ENCODE peak calls at places on chromosome 2, in six cellular contexts. W, V, A, T, Y and P are unnamed samples.

GRCh38 chr2:17752892-17753802 is 463 bp downstream of the SMC6 start:
- DNase-seq in V (peak; percentile 83), Y (peak; percentile 23), T (peak; percentile 83), A (peak; percentile 83), W (peak; percentile 36), P (peak; percentile 58)

GRCh38 chr2:8393506-8393905 is 288.4 kb upstream of the ID2 start:
- DNase-seq in V (no peak), W (no peak), A (no peak), Y (no peak), T (no peak), P (no peak)

GRCh38 chr2:240195316-240195861 is 54.9 kb upstream of the OTOS start:
- DNase-seq in Y (no peak), V (no peak), A (no peak), W (no peak), T (no peak), P (no peak)

GRCh38 chr2:212777020-212777491 is 238.5 kb upstream of the ERBB4 start:
- DNase-seq in T (peak; percentile 63), W (peak; percentile 54), Y (no peak), A (peak; percentile 52), V (peak; percentile 77), P (no peak)

GRCh38 chr2:238024986-238025385 is 35.8 kb upstream of the SCLY start:
- DNase-seq in T (no peak), V (no peak), W (peak; percentile 36), A (peak; percentile 82), Y (no peak), P (peak; percentile 37)

GRCh38 chr2:152598975-152599724 is 118.1 kb downstream of the PRPF40A start:
- DNase-seq in V (no peak), T (no peak), Y (no peak), W (no peak), A (peak; percentile 78), P (no peak)

GRCh38 chr2:181466661-181467576 is 9.7 kb downstream of the ITGA4 start:
- DNase-seq in T (peak; percentile 67), A (peak; percentile 25), W (peak; percentile 81), Y (peak; percentile 71), V (peak; percentile 77), P (peak; percentile 68)

GRCh38 chr2:61356958-61357350 is 113.9 kb downstream of the USP34 start:
- DNase-seq in W (peak; percentile 85), Y (no peak), A (no peak), T (no peak), V (no peak), P (no peak)

GRCh38 chr2:45675130-45675812 is 23.8 kb downstream of the PRKCE start:
- DNase-seq in W (no peak), A (peak; percentile 84), Y (no peak), V (no peak), T (peak; percentile 13), P (peak; percentile 83)

GRCh38 chr2:213107728-213108127 is 43.7 kb downstream of the IKZF2 start:
- DNase-seq in V (no peak), A (no peak), W (no peak), Y (no peak), T (no peak), P (no peak)

GRCh38 chr2:122061206-122061605 is 305.8 kb downstream of the TSN start:
- DNase-seq in A (no peak), T (peak; percentile 28), Y (no peak), V (no peak), W (no peak), P (no peak)

GRCh38 chr2:107511970-107512789 is 314.5 kb upstream of the RGPD4 start:
- DNase-seq in A (no peak), T (no peak), W (no peak), V (no peak), Y (no peak), P (peak; percentile 62)

GRCh38 chr2:19844750-19845149 is 57.0 kb downstream of the TTC32 start:
- DNase-seq in A (no peak), V (no peak), Y (no peak), T (no peak), W (no peak), P (no peak)

GRCh38 chr2:216149741-216150140 is 40.6 kb downstream of the XRCC5 start:
- DNase-seq in W (peak; percentile 30), Y (no peak), T (no peak), A (no peak), V (no peak), P (no peak)

GRCh38 chr2:163347982-163348842 is 387.6 kb downstream of the FIGN start:
- DNase-seq in A (peak; percentile 80), V (peak; percentile 91), Y (peak; percentile 64), W (peak; percentile 96), T (peak; percentile 99), P (peak; percentile 57)

GRCh38 chr2:106193491-106193976 is 567 bp downstream of the UXS1 start:
- DNase-seq in T (peak; percentile 14), A (peak; percentile 37), Y (no peak), V (peak; percentile 78), W (peak; percentile 8), P (peak; percentile 55)

GRCh38 chr2:75573145-75573878 is 12.6 kb upstream of the EVA1A start:
- DNase-seq in A (peak; percentile 85), Y (no peak), T (no peak), W (no peak), V (no peak), P (no peak)

GRCh38 chr2:187117483-187117882 is 268.5 kb upstream of the ZSWIM2 start:
- DNase-seq in V (peak; percentile 74), Y (no peak), W (peak; percentile 9), T (peak; percentile 70), A (no peak), P (no peak)

GRCh38 chr2:46540496-46541342 is 61.4 kb downstream of the TMEM247 start:
- DNase-seq in W (peak; percentile 51), V (no peak), A (no peak), T (peak; percentile 88), Y (peak; percentile 57), P (no peak)

GRCh38 chr2:86615596-86615995 is 8.1 kb downstream of the RNF103 start:
- DNase-seq in V (no peak), W (no peak), Y (no peak), A (no peak), T (no peak), P (no peak)

GRCh38 chr2:108189316-108189715 is 50.5 kb upstream of the SULT1C3 start:
- DNase-seq in T (peak; percentile 22), Y (no peak), A (peak; percentile 55), V (peak; percentile 11), W (peak; percentile 60), P (peak; percentile 20)

GRCh38 chr2:169089182-169089581 is 19.8 kb downstream of the DHRS9 start:
- DNase-seq in T (no peak), V (no peak), A (no peak), W (no peak), Y (no peak), P (no peak)

DNA sequence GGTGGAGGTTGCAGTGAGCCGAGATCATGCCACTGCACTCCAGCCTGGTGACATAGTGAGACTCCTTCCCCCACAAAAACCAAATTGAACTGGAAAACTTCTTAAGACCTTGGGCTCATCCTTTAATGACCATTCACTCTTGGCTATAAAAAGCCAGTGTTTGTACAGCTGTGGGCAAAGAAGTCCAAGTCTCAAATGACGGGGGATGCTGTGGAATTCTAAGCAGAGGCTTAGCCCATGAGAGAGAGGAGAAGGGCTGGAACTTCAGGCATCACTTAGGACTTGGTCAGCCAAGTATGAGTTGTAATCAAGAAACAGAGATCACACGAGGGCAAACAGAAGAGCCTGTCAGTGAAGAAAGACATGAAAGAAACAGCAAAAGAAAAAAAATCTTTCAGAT is 79.3 kb upstream of the POU3F3 start:
- DNase-seq in Y (no peak), A (no peak), T (no peak), W (peak; percentile 26), V (no peak), P (no peak)
- H3K4me3 ChIP-seq in Y (no peak overlapping the region), A (no peak overlapping the region), T (no peak overlapping the region), W (no peak overlapping the region), V (no peak overlapping the region), P (no peak overlapping the region)

GRCh38 chr2:176175729-176176074 is 12.8 kb upstream of the HOXD1 start:
- DNase-seq in T (no peak), V (no peak), A (no peak), Y (no peak), W (no peak), P (no peak)

GRCh38 chr2:176178807-176179271 is 9.6 kb upstream of the HOXD1 start:
- DNase-seq in W (no peak), A (no peak), V (no peak), Y (no peak), T (no peak), P (no peak)

GRCh38 chr2:176176233-176176632 is 12.2 kb upstream of the HOXD1 start:
- DNase-seq in A (no peak), V (no peak), W (no peak), T (no peak), Y (no peak), P (no peak)

GRCh38 chr2:176177580-176178270 is 10.7 kb upstream of the HOXD1 start:
- DNase-seq in Y (no peak), A (no peak), V (peak; percentile 52), W (no peak), T (peak; percentile 52), P (no peak)

DNA sequence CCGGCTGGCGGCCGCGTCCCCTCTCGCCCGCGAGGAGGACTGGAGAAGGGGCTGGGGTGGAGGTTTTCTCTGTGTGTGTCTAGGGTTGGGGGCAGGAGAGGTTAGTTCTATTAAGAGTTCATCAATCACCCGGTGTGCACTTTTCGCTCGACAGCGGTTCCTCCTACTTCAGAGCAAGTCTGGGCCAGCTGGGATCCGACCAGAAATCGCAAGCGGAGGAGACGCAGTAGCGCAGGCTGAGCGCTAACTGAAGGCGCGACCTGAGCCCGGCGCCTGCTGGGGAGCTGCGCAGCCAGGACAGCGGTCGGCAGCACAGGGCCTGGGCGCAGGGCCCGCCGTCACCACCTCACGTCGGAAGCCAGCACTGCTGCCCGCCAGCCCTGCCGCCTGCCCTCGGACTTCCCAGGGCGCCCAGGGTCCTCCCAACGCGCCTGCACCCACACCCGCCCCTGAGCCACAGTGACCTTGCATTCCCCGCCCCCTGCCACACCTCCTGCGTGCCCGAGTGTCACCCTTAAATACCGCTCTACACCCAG is 10.1 kb upstream of the HOXD1 start:
- DNase-seq in V (peak; percentile 46), Y (no peak), T (peak; percentile 55), W (no peak), A (peak; percentile 68), P (no peak)
- H3K4me3 ChIP-seq in V (peak overlapping the region; percentile 38), Y (peak overlapping the region; percentile 20), T (peak overlapping the region; percentile 16), W (no peak overlapping the region), A (no peak overlapping the region), P (no peak overlapping the region)

GRCh38 chr2:218022131-218022850 is 19.5 kb upstream of the TNS1 start:
- DNase-seq in T (no peak), A (no peak), V (peak; percentile 25), W (no peak), Y (peak; percentile 19), P (no peak)

GRCh38 chr2:218020281-218020680 is 17.5 kb upstream of the TNS1 start:
- DNase-seq in T (no peak), V (no peak), A (no peak), W (no peak), Y (no peak), P (no peak)

GRCh38 chr2:218019411-218020060 is 16.7 kb upstream of the TNS1 start:
- DNase-seq in T (peak; percentile 63), Y (no peak), V (no peak), A (no peak), W (no peak), P (peak; percentile 35)

GRCh38 chr2:218021536-218022071 is 18.8 kb upstream of the TNS1 start:
- DNase-seq in W (no peak), T (no peak), V (no peak), A (no peak), Y (peak; percentile 63), P (peak; percentile 48)

GRCh38 chr2:218020966-218021535 is 18.3 kb upstream of the TNS1 start:
- DNase-seq in T (no peak), Y (no peak), A (no peak), W (no peak), V (no peak), P (no peak)
- H3K4me3 ChIP-seq in T (no peak overlapping the region), Y (no peak overlapping the region), A (no peak overlapping the region), W (no peak overlapping the region), V (no peak overlapping the region), P (no peak overlapping the region)

GRCh38 chr2:178225011-178225817 is 30.9 kb downstream of the OSBPL6 start:
- DNase-seq in T (no peak), Y (no peak), A (no peak), W (peak; percentile 72), V (peak; percentile 38), P (no peak)
- H3K4me3 ChIP-seq in T (no peak overlapping the region), Y (no peak overlapping the region), A (no peak overlapping the region), W (no peak overlapping the region), V (no peak overlapping the region), P (no peak overlapping the region)